ENCODE peak calls at places on chromosomes 13 and 19, in five cellular contexts. Y, X, W, L and Q are unnamed samples.

GRCh38 chr19:42468273-42468796 is 25.6 kb upstream of the CXCL17 start:
- DNase-seq in W (peak), X (no peak), L (no peak), Y (no peak), Q (no peak)

GRCh38 chr13:31477961-31478360 is 261.4 kb upstream of the RXFP2 start:
- DNase-seq in X (no peak), W (no peak), Y (no peak), L (no peak), Q (no peak)

GRCh38 chr13:34078334-34078999 is 260.5 kb downstream of the RFC3 start:
- DNase-seq in W (no peak), X (no peak), L (no peak), Y (no peak), Q (no peak)

GRCh38 chr19:47239152-47239551 is 8.2 kb upstream of the BBC3 start:
- DNase-seq in W (no peak), L (no peak), Y (no peak), X (no peak), Q (no peak)

GRCh38 chr13:110347535-110348308 is 40.6 kb downstream of the COL4A2 start:
- DNase-seq in W (peak), L (no peak), Y (no peak), X (no peak), Q (no peak)

GRCh38 chr19:33740811-33741396 is 55.8 kb upstream of the KCTD15 start:
- DNase-seq in X (no peak), L (no peak), Y (peak), W (no peak), Q (peak)

GRCh38 chr19:45448887-45449299 is 18.9 kb upstream of the FOSB start:
- DNase-seq in X (no peak), W (no peak), L (no peak), Y (no peak), Q (no peak)

GRCh38 chr19:54608792-54609191 is 15.4 kb downstream of the LILRA1 start:
- DNase-seq in Y (no peak), X (no peak), W (no peak), L (no peak), Q (no peak)

GRCh38 chr13:45828253-45828968 is 23.1 kb downstream of the SIAH3 start:
- DNase-seq in X (no peak), W (no peak), L (no peak), Y (peak), Q (no peak)

GRCh38 chr19:10295847-10296591 is 6.3 kb downstream of the ICAM5 start:
- DNase-seq in X (peak), Y (peak), W (no peak), L (no peak), Q (no peak)

GRCh38 chr13:104641309-104641708 is 1575.1 kb upstream of the SLC10A2 start:
- DNase-seq in X (peak), W (no peak), Y (no peak), L (no peak), Q (no peak)

DNA sequence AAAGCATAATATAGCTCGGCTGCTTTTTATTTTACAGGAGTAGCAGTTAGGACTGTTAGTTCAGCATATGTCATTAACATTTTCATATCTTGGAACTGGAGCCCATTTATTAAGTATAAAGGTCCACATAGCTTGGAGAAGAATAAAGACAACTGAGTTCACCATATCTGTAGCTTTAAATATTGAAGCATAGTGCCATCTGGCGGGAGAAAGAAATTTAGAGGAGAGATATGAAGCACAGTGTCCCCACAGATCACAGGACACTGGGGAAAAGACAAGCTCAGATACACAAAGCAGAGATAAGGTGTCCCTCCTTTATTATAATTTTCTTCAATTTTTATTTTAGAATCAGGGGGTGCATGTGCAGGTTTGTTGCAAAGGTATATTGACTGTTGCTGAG is 104.7 kb upstream of the FREM2 start:
- DNase-seq in W (no peak), X (peak), L (no peak), Y (no peak), Q (peak)
- TF ChIP-seq JUND in W (no peak), X (no peak), L (no peak), Y (no peak), Q (no peak)

GRCh38 chr19:1646149-1646930 is 6.1 kb downstream of the TCF3 start:
- DNase-seq in Y (no peak), X (no peak), L (no peak), W (no peak), Q (no peak)
- TF ChIP-seq JUND in Y (no peak), X (no peak), L (no peak), W (no peak), Q (no peak)

DNA sequence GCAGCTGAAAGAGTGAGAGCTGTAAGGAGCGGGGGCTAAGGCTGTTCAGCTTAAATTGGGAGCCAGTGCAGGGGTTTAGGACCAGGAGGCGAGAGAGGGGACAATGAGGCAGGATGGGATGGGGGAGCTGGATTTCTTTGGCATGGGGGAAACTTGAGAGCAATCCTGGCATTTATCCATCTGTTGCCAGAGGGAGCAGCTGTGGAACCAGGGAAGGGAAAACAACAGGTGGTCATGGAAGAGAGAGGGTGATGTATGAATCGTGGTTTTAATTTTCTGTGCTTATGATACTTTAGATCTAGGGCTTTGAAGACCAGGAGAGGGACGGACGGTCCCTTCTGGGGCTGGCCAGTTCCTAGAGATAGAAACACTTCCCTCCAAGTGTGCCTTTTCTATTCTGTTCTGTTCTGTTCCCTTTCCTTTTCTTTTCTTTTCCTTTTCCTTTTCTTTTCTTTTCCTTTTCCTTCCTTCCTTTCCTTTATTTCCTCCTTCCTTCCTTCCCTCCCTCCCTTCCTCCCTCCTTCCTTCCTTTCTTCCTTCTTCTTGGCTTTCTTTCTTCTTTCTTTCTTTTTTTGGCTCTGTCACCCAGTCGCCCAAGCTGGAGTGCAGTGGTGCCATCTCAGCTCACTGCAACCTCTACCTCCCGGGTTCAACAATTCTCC is 16.0 kb upstream of the CCL25 start:
- DNase-seq in W (no peak), X (no peak), Y (no peak), L (no peak), Q (no peak)
- TF ChIP-seq JUND in W (no peak), X (no peak), Y (no peak), L (no peak), Q (no peak)

GRCh38 chr19:23482829-23483228 is 87.6 kb upstream of the ZNF91 start:
- DNase-seq in L (no peak), X (no peak), Y (no peak), W (no peak), Q (no peak)

GRCh38 chr19:23475477-23475876 is 80.2 kb upstream of the ZNF91 start:
- DNase-seq in X (no peak), W (no peak), L (no peak), Y (no peak), Q (no peak)

GRCh38 chr19:23481043-23481442 is 85.8 kb upstream of the ZNF91 start:
- DNase-seq in X (no peak), L (no peak), Y (no peak), W (no peak), Q (no peak)
- TF ChIP-seq JUND in X (no peak), L (no peak), Y (no peak), W (no peak), Q (no peak)

GRCh38 chr19:29105629-29106352 is 107.2 kb downstream of the UQCRFS1 start:
- DNase-seq in W (no peak), Y (no peak), X (no peak), L (no peak), Q (no peak)
- TF ChIP-seq JUND in W (no peak), Y (no peak), X (no peak), L (no peak), Q (no peak)

GRCh38 chr13:66553391-66553790 is 676.7 kb downstream of the PCDH9 start:
- DNase-seq in Y (no peak), L (no peak), W (no peak), X (no peak), Q (no peak)

GRCh38 chr13:66546534-66547379 is 683.4 kb downstream of the PCDH9 start:
- DNase-seq in Y (no peak), L (no peak), W (no peak), X (no peak), Q (no peak)

GRCh38 chr13:66543780-66544179 is 686.4 kb downstream of the PCDH9 start:
- DNase-seq in L (no peak), Y (no peak), X (no peak), W (peak), Q (peak)

GRCh38 chr13:66547685-66548084 is 682.5 kb downstream of the PCDH9 start:
- DNase-seq in Y (no peak), X (no peak), W (no peak), L (no peak), Q (no peak)
- TF ChIP-seq JUND in Y (no peak), X (no peak), W (no peak), L (no peak), Q (no peak)

DNA sequence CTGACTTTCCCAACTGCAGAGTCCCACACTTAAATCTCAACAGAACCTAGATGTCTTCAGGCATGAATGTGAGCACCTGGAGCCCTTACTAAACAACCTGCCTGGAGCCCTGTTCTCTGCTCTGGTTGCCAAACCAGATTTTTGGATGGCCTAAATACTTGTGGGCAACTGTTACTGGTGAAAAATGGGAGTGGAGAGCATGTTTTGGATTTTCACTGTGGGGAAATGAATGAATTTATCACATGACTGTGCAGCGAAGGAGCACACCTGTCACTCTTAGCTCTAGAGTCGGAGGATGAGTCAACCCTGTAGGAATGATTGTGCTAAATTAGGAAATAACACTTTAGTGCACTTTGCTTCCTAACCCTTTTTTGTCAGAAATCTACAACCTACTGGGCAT is 30.3 kb downstream of the SHISA2 start:
- DNase-seq in W (no peak), L (no peak), X (no peak), Y (no peak), Q (peak)
- TF ChIP-seq JUND in W (no peak), L (no peak), X (no peak), Y (no peak), Q (no peak)

GRCh38 chr19:15330801-15331418 is 1.4 kb downstream of the BRD4 start:
- DNase-seq in Y (no peak), W (no peak), X (peak), L (no peak), Q (peak)
- TF ChIP-seq JUND in Y (no peak), W (no peak), X (no peak), L (no peak), Q (no peak)

DNA sequence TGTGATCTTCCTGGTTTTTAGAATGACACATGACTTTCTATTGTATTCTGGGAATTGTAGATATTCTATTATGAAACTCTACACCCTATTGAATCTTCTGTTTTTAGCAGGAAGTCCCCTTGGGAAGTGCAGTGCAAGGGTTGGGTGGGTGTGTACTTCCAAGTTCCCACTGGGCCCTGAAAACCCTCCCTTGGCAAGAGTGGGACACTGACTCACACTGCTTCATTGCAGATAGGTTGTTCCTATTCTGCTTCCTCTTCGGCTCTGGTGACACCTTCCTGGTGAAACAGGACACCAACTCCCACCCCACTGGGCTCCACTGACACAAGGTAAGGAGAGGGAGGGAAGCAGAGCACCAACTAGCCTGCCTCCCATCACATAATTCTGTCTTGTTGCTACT is 121.8 kb downstream of the KCTD12 start:
- DNase-seq in Y (no peak), W (no peak), L (no peak), X (no peak), Q (no peak)
- TF ChIP-seq JUND in Y (no peak), W (no peak), L (no peak), X (no peak), Q (no peak)